ENCODE peak calls at places on chromosomes 1 and 21, in seven cellular contexts. G is AG08395; T is NB4; U is stimulated activated CD4-positive, alpha-beta T cell treated with anti-CD3 and anti-CD28 coated beads, TNF-alpha, amount 100 ng/mL, for 4 hours; M is HS-5; L is T-helper 17 cell; N is AG08396. O is an unnamed sample.
A peak's percentile ranks its signal among the peaks of the same experiment; 100 is the strongest.

GRCh38 chr1:8244304-8244703 is 73.6 kb upstream of the SLC45A1 start:
- DNase-seq in G (no peak), T (no peak), U (no peak), M (no peak), L (no peak), N (no peak), O (no peak)

GRCh38 chr1:170114916-170115315 is 30.8 kb upstream of the NTMT2 start:
- DNase-seq in G (peak; percentile 43), T (peak; percentile 30), U (no peak), M (no peak), L (no peak), N (peak; percentile 19), O (no peak)

GRCh38 chr1:156726549-156727226 is 1.6 kb upstream of the METTL25B start:
- DNase-seq in G (peak; percentile 75), T (peak; percentile 86), U (no peak), M (no peak), L (no peak), N (peak; percentile 69), O (peak; percentile 43)

GRCh38 chr1:118136511-118136937 is 48.5 kb downstream of the SPAG17 start:
- DNase-seq in G (peak; percentile 76), T (no peak), U (no peak), M (no peak), L (no peak), N (peak; percentile 51), O (no peak)

GRCh38 chr1:184866991-184867788 is 107.1 kb downstream of the NIBAN1 start:
- DNase-seq in G (peak; percentile 87), T (peak; percentile 96), U (no peak), M (no peak), L (peak; percentile 25), N (peak; percentile 42), O (no peak)

GRCh38 chr1:234478481-234479309 is at the start of gene TARBP1:
- DNase-seq in G (peak; percentile 98), T (peak; percentile 90), U (peak; percentile 64), M (peak; percentile 25), L (peak; percentile 54), N (peak; percentile 90), O (peak; percentile 83)

GRCh38 chr1:16239972-16240491 is 3.0 kb upstream of the CPLANE2 start:
- DNase-seq in G (no peak), T (no peak), U (no peak), M (no peak), L (no peak), N (no peak), O (no peak)

GRCh38 chr1:222009105-222009730 is 267.3 kb upstream of the DUSP10 start:
- DNase-seq in G (no peak), T (peak; percentile 33), U (no peak), M (no peak), L (no peak), N (no peak), O (peak; percentile 10)

GRCh38 chr1:6776895-6777294 is 8.4 kb upstream of the CAMTA1 start:
- DNase-seq in G (no peak), T (no peak), U (no peak), M (no peak), L (no peak), N (no peak), O (no peak)

GRCh38 chr21:31887596-31887920 is 14.7 kb downstream of the HUNK start:
- DNase-seq in G (no peak), T (no peak), U (no peak), M (no peak), L (no peak), N (no peak), O (no peak)

GRCh38 chr21:40215941-40216340 is 348.7 kb downstream of the PCP4 start:
- DNase-seq in G (no peak), T (no peak), U (no peak), M (no peak), L (no peak), N (no peak), O (no peak)

GRCh38 chr1:87466621-87467020 is 137.9 kb downstream of the LMO4 start:
- DNase-seq in G (no peak), T (no peak), U (no peak), M (no peak), L (no peak), N (no peak), O (no peak)

GRCh38 chr1:44170281-44170823 is 28.9 kb upstream of the KLF18 start:
- DNase-seq in G (peak; percentile 30), T (no peak), U (no peak), M (peak; percentile 28), L (no peak), N (no peak), O (no peak)

GRCh38 chr1:237205400-237206064 is 163.5 kb downstream of the RYR2 start:
- DNase-seq in G (no peak), T (peak; percentile 23), U (no peak), M (peak; percentile 25), L (no peak), N (no peak), O (no peak)

GRCh38 chr1:211789641-211790464 is 40.7 kb downstream of the LPGAT1 start:
- DNase-seq in G (no peak), T (no peak), U (no peak), M (no peak), L (no peak), N (no peak), O (no peak)